ENCODE peak calls at places on chromosomes 13 and 19, in seven cellular contexts. V, R, Y, B, Q, L and S are unnamed samples.

GRCh38 chr19:36151144-36152051 is 849 bp downstream of the COX7A1 start:
- DNase-seq in V (peak; percentile 95), R (no peak), Y (no peak), B (peak; percentile 57), Q (peak; percentile 75), L (peak; percentile 70), S (peak; percentile 33)

GRCh38 chr13:40158218-40158617 is 502.8 kb downstream of the COG6 start:
- DNase-seq in V (no peak), R (no peak), Y (no peak), B (no peak), Q (no peak), L (no peak), S (no peak)

GRCh38 chr13:87527036-87527435 is 144.1 kb upstream of the SLITRK5 start:
- DNase-seq in V (no peak), R (no peak), Y (no peak), B (no peak), Q (no peak), L (no peak), S (no peak)

GRCh38 chr19:28932446-28932845 is 280.5 kb downstream of the UQCRFS1 start:
- DNase-seq in V (no peak), R (no peak), Y (no peak), B (no peak), Q (no peak), L (no peak), S (no peak)

GRCh38 chr13:19984430-19985218 is 26.1 kb downstream of the ZMYM2 start:
- DNase-seq in V (no peak), R (peak; percentile 16), Y (peak; percentile 18), B (no peak), Q (no peak), L (no peak), S (no peak)

GRCh38 chr13:19596960-19597361 is 35.6 kb upstream of the TPTE2 start:
- DNase-seq in V (peak; percentile 29), R (peak; percentile 96), Y (peak; percentile 68), B (no peak), Q (no peak), L (no peak), S (no peak)

GRCh38 chr13:112060899-112061366 is 6.0 kb upstream of the SOX1 start:
- DNase-seq in V (no peak), R (no peak), Y (no peak), B (no peak), Q (no peak), L (no peak), S (no peak)

GRCh38 chr19:29379257-29379986 is 146.4 kb upstream of the VSTM2B start:
- DNase-seq in V (peak; percentile 62), R (no peak), Y (no peak), B (no peak), Q (no peak), L (no peak), S (no peak)

GRCh38 chr19:30861896-30862295 is 487.3 kb downstream of the TSHZ3 start:
- DNase-seq in V (peak; percentile 28), R (no peak), Y (no peak), B (no peak), Q (no peak), L (no peak), S (no peak)

GRCh38 chr13:26484196-26484595 is 73.3 kb upstream of the WASF3 start:
- DNase-seq in V (peak; percentile 72), R (no peak), Y (no peak), B (no peak), Q (no peak), L (no peak), S (no peak)

GRCh38 chr13:107266657-107267056 is 698.7 kb upstream of the ARGLU1 start:
- DNase-seq in V (no peak), R (no peak), Y (no peak), B (no peak), Q (no peak), L (no peak), S (no peak)

GRCh38 chr13:99976502-99977115 is 5.0 kb upstream of the ZIC2 start:
- DNase-seq in V (no peak), R (no peak), Y (no peak), B (no peak), Q (no peak), L (no peak), S (no peak)

GRCh38 chr13:99859178-99860177 is 112.1 kb downstream of the ZIC5 start:
- DNase-seq in V (no peak), R (no peak), Y (no peak), B (no peak), Q (no peak), L (no peak), S (no peak)

GRCh38 chr13:107650081-107650701 is 565.1 kb downstream of the LIG4 start:
- DNase-seq in V (no peak), R (peak; percentile 16), Y (no peak), B (peak; percentile 15), Q (peak; percentile 45), L (peak; percentile 58), S (peak; percentile 62)

GRCh38 chr13:100483836-100484381 is 104.7 kb downstream of the GGACT start:
- DNase-seq in V (no peak), R (no peak), Y (no peak), B (no peak), Q (no peak), L (no peak), S (no peak)

GRCh38 chr13:27709779-27710178 is 82.5 kb upstream of the GSX1 start:
- DNase-seq in V (no peak), R (peak; percentile 21), Y (no peak), B (no peak), Q (no peak), L (no peak), S (no peak)

GRCh38 chr19:39475748-39476147 is 4.9 kb upstream of the TIMM50 start:
- DNase-seq in V (no peak), R (no peak), Y (no peak), B (no peak), Q (no peak), L (no peak), S (no peak)

GRCh38 chr13:24050292-24050711 is 110.2 kb upstream of the SPATA13 start:
- DNase-seq in V (no peak), R (no peak), Y (no peak), B (no peak), Q (peak; percentile 70), L (peak; percentile 64), S (peak; percentile 54)

GRCh38 chr13:31334994-31335549 is 135.3 kb downstream of the B3GLCT start:
- DNase-seq in V (no peak), R (no peak), Y (no peak), B (no peak), Q (no peak), L (no peak), S (no peak)

DNA sequence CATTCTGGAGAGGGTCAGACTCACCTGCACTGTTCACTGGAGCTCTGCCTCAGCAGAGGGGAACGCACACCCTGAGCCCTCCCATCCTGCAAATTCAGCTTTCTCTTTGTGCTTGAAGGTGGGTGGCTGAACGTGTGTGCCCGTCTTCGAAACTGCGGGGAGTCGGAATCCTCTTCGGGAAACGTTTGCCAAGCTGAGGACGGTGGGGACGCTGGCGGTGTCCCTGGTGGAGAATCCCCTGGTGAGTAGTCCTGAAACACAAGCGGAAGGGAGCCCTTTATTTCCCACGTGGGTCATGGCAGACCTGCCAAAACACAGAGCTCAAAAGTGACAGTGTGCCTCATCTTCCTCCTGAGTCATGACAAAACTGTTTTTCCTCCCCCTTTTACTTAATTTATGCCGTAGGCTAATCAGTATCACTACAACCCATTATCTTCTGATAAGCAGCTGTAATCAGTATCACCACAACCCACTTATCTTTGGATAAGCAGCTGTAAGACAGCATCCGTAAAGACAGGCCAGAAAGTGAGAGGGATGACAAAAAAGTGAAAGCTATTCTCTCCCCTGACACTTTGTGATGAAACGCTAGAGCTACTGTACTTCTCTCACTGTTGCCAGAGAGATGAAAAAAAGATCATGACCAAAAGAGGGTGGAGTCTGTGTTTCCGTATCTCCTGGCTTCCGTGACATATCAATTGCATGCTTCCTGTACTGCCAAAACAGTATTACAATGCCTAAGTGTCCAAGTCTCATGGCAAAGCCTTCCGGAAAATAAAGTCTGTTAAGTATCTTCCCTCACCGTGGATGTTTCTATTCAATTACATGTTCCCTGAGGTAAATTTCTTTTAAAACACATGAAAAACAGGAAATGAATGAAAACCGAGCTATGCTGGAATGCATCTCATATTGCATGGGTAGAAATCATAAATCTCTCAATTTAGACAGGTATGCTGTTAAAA is 155.5 kb downstream of the TBC1D4 start:
- DNase-seq in V (no peak), R (no peak), Y (no peak), B (no peak), Q (no peak), L (peak; percentile 52), S (no peak)
- TF ChIP-seq POLR2A in V (no peak), R (no peak), Y (no peak), B (no peak), Q (no peak), L (no peak), S (no peak)

GRCh38 chr19:49427855-49428546 is 2.8 kb downstream of the GFY start:
- DNase-seq in V (no peak), R (no peak), Y (peak; percentile 62), B (no peak), Q (no peak), L (no peak), S (peak; percentile 35)
- H3K4me3 ChIP-seq in V (no peak overlapping the region), R (peak overlapping the region; percentile 54), Y (peak overlapping the region; percentile 39), B (no peak overlapping the region), Q (no peak overlapping the region), L (no peak overlapping the region), S (no peak overlapping the region)

GRCh38 chr19:54186934-54187381 is 2.4 kb downstream of the MBOAT7 start:
- DNase-seq in V (no peak), R (no peak), Y (no peak), B (no peak), Q (peak; percentile 79), L (no peak), S (peak; percentile 86)
- TF ChIP-seq POLR2A in V (no peak), R (no peak), Y (no peak), B (no peak), Q (peak; percentile 65), L (no peak), S (peak; percentile 62)

DNA sequence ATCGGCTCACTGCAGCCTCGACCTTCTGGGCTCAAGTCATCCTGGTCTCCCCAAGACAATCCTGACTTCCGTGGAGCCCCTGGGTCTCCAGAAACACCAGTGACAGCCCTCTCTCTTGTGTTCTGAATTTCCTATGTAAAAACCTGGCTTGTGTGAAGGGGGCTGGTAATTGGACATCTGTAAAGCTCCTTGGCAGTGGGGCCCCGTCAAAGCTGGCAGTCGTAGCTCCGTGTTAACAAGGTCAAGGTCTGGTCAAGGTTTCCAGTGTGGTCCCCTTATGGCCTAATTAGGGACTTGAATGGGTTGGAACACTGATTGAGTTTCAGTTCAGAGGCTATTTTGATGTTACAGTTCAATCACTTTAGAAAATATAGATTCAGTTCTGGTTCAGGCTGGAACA is 32.8 kb upstream of the NDUFS7 start:
- DNase-seq in V (no peak), R (no peak), Y (no peak), B (no peak), Q (no peak), L (no peak), S (no peak)
- H3K4me3 ChIP-seq in V (no peak overlapping the region), R (no peak overlapping the region), Y (no peak overlapping the region), B (no peak overlapping the region), Q (no peak overlapping the region), L (no peak overlapping the region), S (no peak overlapping the region)